ENCODE peak calls at places on chromosomes 6 and 20, in seven cellular contexts. Z, J, F, W, T, A and I are unnamed samples.
A peak's percentile ranks its signal among the peaks of the same experiment; 100 is the strongest.

GRCh38 chr6:90458353-90459224 is 128.3 kb downstream of the MAP3K7 start:
- DNase-seq in Z (no peak), J (peak; percentile 49), F (no peak), W (no peak), T (peak; percentile 53), A (no peak), I (no peak)

GRCh38 chr6:128632131-128632530 is 111.7 kb upstream of the PTPRK start:
- DNase-seq in Z (no peak), J (no peak), F (peak; percentile 93), W (no peak), T (no peak), A (no peak), I (no peak)

GRCh38 chr6:20708367-20709124 is 174.3 kb downstream of the CDKAL1 start:
- DNase-seq in Z (no peak), J (no peak), F (no peak), W (no peak), T (peak; percentile 21), A (no peak), I (peak; percentile 73)

GRCh38 chr20:23568320-23569011 is at the start of gene CST9L:
- DNase-seq in Z (no peak), J (no peak), F (no peak), W (no peak), T (no peak), A (no peak), I (no peak)

GRCh38 chr6:12119085-12119588 is 107.0 kb downstream of the HIVEP1 start:
- DNase-seq in Z (no peak), J (no peak), F (no peak), W (peak; percentile 28), T (peak; percentile 18), A (peak; percentile 94), I (no peak)

GRCh38 chr6:140077712-140078551 is 703.5 kb upstream of the CITED2 start:
- DNase-seq in Z (no peak), J (no peak), F (no peak), W (no peak), T (no peak), A (no peak), I (no peak)

GRCh38 chr20:38094373-38094775 is 60.8 kb downstream of the RPRD1B start:
- DNase-seq in Z (no peak), J (no peak), F (peak; percentile 62), W (peak; percentile 33), T (peak; percentile 72), A (peak; percentile 12), I (peak; percentile 19)

GRCh38 chr20:51688600-51688999 is 79.6 kb downstream of the ATP9A start:
- DNase-seq in Z (no peak), J (no peak), F (no peak), W (no peak), T (no peak), A (no peak), I (no peak)

GRCh38 chr6:112155900-112156299 is 68.5 kb downstream of the FAM229B start:
- DNase-seq in Z (no peak), J (no peak), F (no peak), W (no peak), T (peak; percentile 77), A (no peak), I (no peak)

GRCh38 chr6:13709698-13710551 is 1.7 kb downstream of the RANBP9 start:
- DNase-seq in Z (no peak), J (no peak), F (peak; percentile 54), W (no peak), T (peak; percentile 56), A (peak; percentile 41), I (peak; percentile 67)

GRCh38 chr6:93087606-93088005 is 331.8 kb downstream of the EPHA7 start:
- DNase-seq in Z (no peak), J (no peak), F (no peak), W (no peak), T (no peak), A (no peak), I (no peak)

GRCh38 chr6:119461187-119461586 is 111.6 kb upstream of the MAN1A1 start:
- DNase-seq in Z (no peak), J (no peak), F (no peak), W (no peak), T (no peak), A (no peak), I (no peak)

GRCh38 chr6:107509506-107509905 is 19.6 kb downstream of the SOBP start:
- DNase-seq in Z (no peak), J (no peak), F (no peak), W (no peak), T (peak; percentile 49), A (no peak), I (no peak)

GRCh38 chr6:12171735-12172134 is 118.4 kb upstream of the EDN1 start:
- DNase-seq in Z (no peak), J (no peak), F (no peak), W (no peak), T (no peak), A (no peak), I (no peak)

GRCh38 chr6:46719099-46719498 is 16.1 kb downstream of the PLA2G7 start:
- DNase-seq in Z (no peak), J (no peak), F (peak; percentile 98), W (no peak), T (peak; percentile 47), A (no peak), I (no peak)

GRCh38 chr6:1597121-1597744 is 12.5 kb upstream of the FOXC1 start:
- DNase-seq in Z (no peak), J (no peak), F (no peak), W (no peak), T (no peak), A (no peak), I (no peak)

GRCh38 chr6:132391391-132392291 is 9.6 kb downstream of the MOXD1 start:
- DNase-seq in Z (peak; percentile 90), J (no peak), F (peak; percentile 26), W (no peak), T (peak; percentile 72), A (no peak), I (no peak)

DNA sequence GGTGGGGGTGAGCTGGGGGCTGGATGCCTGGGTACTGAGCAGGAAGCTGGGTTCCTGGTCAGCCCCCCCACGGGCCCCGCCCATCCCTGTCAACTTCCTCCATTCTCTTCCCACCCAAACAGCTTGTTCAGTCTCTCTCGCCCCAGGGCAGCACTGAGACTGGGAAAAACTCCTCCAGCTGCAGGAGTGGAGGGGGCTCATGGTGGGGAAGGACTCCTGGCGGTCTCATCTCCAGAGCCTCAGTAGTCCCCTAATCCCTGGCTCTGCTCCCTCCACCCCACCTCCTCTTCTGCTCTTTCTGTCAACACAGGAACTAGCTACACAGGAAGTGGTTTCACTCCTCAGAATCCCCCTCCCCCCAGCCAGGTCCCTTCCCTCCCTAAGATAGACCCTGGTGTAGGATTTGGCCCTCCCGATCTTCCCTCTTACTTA is at the start of gene GPSM3:
- DNase-seq in Z (no peak), J (peak; percentile 89), F (no peak), W (no peak), T (no peak), A (peak; percentile 33), I (peak; percentile 87)
- H3K4me3 ChIP-seq in Z (peak within 1 kb of the TSS; percentile 10), J (peak within 1 kb of the TSS; percentile 36), F (no peak within 1 kb of the TSS), W (no peak within 1 kb of the TSS), T (no peak within 1 kb of the TSS), A (peak within 1 kb of the TSS; percentile 75), I (peak within 1 kb of the TSS; percentile 62)

DNA sequence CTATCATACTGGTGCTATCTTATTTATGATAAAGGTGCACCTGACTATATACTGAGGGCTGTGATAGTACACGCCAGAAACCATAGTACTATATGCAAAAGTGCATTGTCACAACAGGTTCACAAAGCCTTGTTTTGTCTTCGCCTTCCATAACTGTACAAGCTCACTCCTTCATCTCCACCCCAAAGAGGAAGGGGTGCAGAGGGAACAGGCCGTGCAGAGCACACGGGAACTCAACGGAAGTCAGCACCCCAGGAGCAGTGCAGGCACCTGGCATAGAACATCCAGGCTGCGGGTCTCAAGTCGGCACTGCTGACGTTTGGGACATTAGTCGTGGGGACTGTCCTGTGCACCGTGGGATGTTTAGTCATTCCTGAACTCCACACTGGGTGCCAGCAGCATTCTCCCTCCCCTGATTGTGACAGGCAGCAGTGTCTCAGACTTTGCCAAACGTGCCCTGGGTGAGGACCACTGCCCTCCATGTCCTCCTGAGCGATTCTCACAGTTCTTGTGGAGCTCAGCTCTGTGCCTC is 99.7 kb downstream of the PXDC1 start:
- DNase-seq in Z (no peak), J (no peak), F (no peak), W (no peak), T (no peak), A (no peak), I (no peak)
- H3K4me3 ChIP-seq in Z (no peak overlapping the region), J (no peak overlapping the region), F (no peak overlapping the region), W (no peak overlapping the region), T (no peak overlapping the region), A (no peak overlapping the region), I (no peak overlapping the region)

GRCh38 chr20:57140416-57140965 is 126.0 kb downstream of the BMP7 start:
- DNase-seq in Z (no peak), J (no peak), F (no peak), W (no peak), T (no peak), A (no peak), I (no peak)

GRCh38 chr20:57141492-57141891 is 124.9 kb downstream of the BMP7 start:
- DNase-seq in Z (no peak), J (no peak), F (no peak), W (no peak), T (no peak), A (no peak), I (no peak)

GRCh38 chr20:57137676-57138075 is 128.8 kb downstream of the BMP7 start:
- DNase-seq in Z (no peak), J (no peak), F (no peak), W (no peak), T (no peak), A (no peak), I (no peak)

GRCh38 chr20:57138198-57138995 is 128.0 kb downstream of the BMP7 start:
- DNase-seq in Z (no peak), J (no peak), F (no peak), W (no peak), T (no peak), A (no peak), I (no peak)

GRCh38 chr20:57139342-57140093 is 126.9 kb downstream of the BMP7 start:
- DNase-seq in Z (no peak), J (no peak), F (no peak), W (no peak), T (no peak), A (no peak), I (no peak)
- H3K4me3 ChIP-seq in Z (no peak overlapping the region), J (no peak overlapping the region), F (no peak overlapping the region), W (no peak overlapping the region), T (no peak overlapping the region), A (no peak overlapping the region), I (no peak overlapping the region)

DNA sequence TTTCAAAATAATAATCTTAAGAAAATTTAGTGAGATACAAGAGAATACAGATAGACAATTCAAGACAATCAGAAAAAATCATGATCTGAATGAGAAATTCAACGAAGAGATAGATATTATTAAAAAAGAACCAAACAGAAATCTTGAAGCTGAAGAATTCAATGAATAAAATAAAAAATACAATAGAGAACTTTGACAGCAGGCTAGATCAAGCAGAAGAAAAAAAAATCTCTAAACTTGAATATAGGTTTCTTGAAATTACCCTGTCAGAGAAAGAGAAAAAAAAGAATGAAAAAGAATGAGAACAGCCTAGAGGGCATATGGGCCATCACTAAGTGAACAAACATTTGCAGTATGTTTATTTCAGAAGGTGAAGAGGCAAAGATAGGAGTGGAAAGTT is 39.0 kb downstream of the IL22RA2 start:
- DNase-seq in Z (no peak), J (no peak), F (no peak), W (no peak), T (no peak), A (no peak), I (no peak)
- H3K4me3 ChIP-seq in Z (no peak overlapping the region), J (no peak overlapping the region), F (no peak overlapping the region), W (no peak overlapping the region), T (no peak overlapping the region), A (no peak overlapping the region), I (no peak overlapping the region)

GRCh38 chr6:138104618-138105213 is 2.5 kb downstream of the PERP start:
- DNase-seq in Z (no peak), J (no peak), F (no peak), W (no peak), T (no peak), A (no peak), I (no peak)
- H3K4me3 ChIP-seq in Z (peak overlapping the region; percentile 2), J (no peak overlapping the region), F (peak overlapping the region; percentile 95), W (peak overlapping the region; percentile 67), T (no peak overlapping the region), A (peak overlapping the region; percentile 83), I (no peak overlapping the region)